ENCODE peak calls at places on chromosomes 3 and 15, in nine cellular contexts. K is stomach, D is gastrocnemius medialis, V is thoracic aorta, Q is cardiac muscle cell, E is pancreas, J is lower lobe of right lung, S is fibroblast of lung, O is suprapubic skin. N is an unnamed sample.

GRCh38 chr3:134087046-134087974 is 57.6 kb upstream of the SLCO2A1 start:
- DNase-seq in K (no peak), D (no peak), V (no peak), Q (peak; percentile 19), E (no peak), J (no peak), S (peak; percentile 36), O (no peak), N (no peak)

GRCh38 chr3:186783731-186784515 is 546 bp downstream of the EIF4A2 start:
- DNase-seq in K (peak; percentile 88), D (peak; percentile 82), V (peak; percentile 49), Q (peak; percentile 82), E (peak; percentile 93), J (peak; percentile 91), S (peak; percentile 59), O (peak; percentile 91), N (peak; percentile 94)

GRCh38 chr3:102225407-102226132 is 209.2 kb upstream of the ZPLD1 start:
- DNase-seq in K (no peak), D (no peak), V (no peak), Q (peak; percentile 89), E (no peak), J (no peak), S (peak; percentile 72), O (no peak), N (no peak)

GRCh38 chr15:45678459-45679178 is 43.8 kb downstream of the SQOR start:
- DNase-seq in K (no peak), D (no peak), V (no peak), Q (no peak), E (no peak), J (no peak), S (no peak), O (no peak), N (no peak)

GRCh38 chr3:52171577-52172261 is 17.5 kb upstream of the POC1A start:
- DNase-seq in K (no peak), D (no peak), V (no peak), Q (peak; percentile 47), E (no peak), J (peak; percentile 22), S (peak; percentile 50), O (peak; percentile 41), N (no peak)

GRCh38 chr3:188491276-188491687 is 337.3 kb downstream of the LPP start:
- DNase-seq in K (no peak), D (no peak), V (no peak), Q (no peak), E (no peak), J (no peak), S (peak; percentile 76), O (no peak), N (no peak)

GRCh38 chr3:171028025-171028778 is 1.7 kb upstream of the SLC2A2 start:
- DNase-seq in K (peak; percentile 43), D (peak; percentile 14), V (no peak), Q (peak; percentile 92), E (no peak), J (peak; percentile 53), S (peak; percentile 98), O (no peak), N (peak; percentile 72)

GRCh38 chr3:79651536-79652065 is 116.2 kb downstream of the ROBO1 start:
- DNase-seq in K (no peak), D (no peak), V (no peak), Q (no peak), E (no peak), J (peak; percentile 35), S (no peak), O (no peak), N (no peak)

GRCh38 chr15:82832601-82833209 is 23.3 kb downstream of the WHAMM start:
- DNase-seq in K (no peak), D (no peak), V (no peak), Q (peak; percentile 77), E (no peak), J (no peak), S (peak; percentile 93), O (no peak), N (no peak)

GRCh38 chr3:42090973-42091731 is at the start of gene TRAK1:
- DNase-seq in K (no peak), D (peak; percentile 53), V (no peak), Q (peak; percentile 88), E (no peak), J (no peak), S (peak; percentile 90), O (no peak), N (no peak)

GRCh38 chr3:53949541-53949940 is 57.9 kb upstream of the SELENOK start:
- DNase-seq in K (no peak), D (no peak), V (no peak), Q (peak; percentile 27), E (no peak), J (no peak), S (no peak), O (no peak), N (no peak)

GRCh38 chr15:68834356-68834755 is 13.7 kb upstream of the ANP32A start:
- DNase-seq in K (no peak), D (no peak), V (no peak), Q (no peak), E (no peak), J (peak; percentile 48), S (no peak), O (no peak), N (no peak)

GRCh38 chr15:37616215-37616614 is 318.2 kb upstream of the TMCO5A start:
- DNase-seq in K (no peak), D (no peak), V (no peak), Q (no peak), E (no peak), J (no peak), S (no peak), O (no peak), N (no peak)

GRCh38 chr15:86087808-86088207 is 8.1 kb downstream of the AGBL1 start:
- DNase-seq in K (no peak), D (no peak), V (no peak), Q (no peak), E (no peak), J (no peak), S (no peak), O (no peak), N (no peak)
- H3K27ac ChIP-seq in K (no peak overlapping the region), D (no peak overlapping the region), V (no peak overlapping the region), Q (no peak overlapping the region), E (no peak overlapping the region), J (no peak overlapping the region), S (no peak overlapping the region), O (no peak overlapping the region), N (no peak overlapping the region)

DNA sequence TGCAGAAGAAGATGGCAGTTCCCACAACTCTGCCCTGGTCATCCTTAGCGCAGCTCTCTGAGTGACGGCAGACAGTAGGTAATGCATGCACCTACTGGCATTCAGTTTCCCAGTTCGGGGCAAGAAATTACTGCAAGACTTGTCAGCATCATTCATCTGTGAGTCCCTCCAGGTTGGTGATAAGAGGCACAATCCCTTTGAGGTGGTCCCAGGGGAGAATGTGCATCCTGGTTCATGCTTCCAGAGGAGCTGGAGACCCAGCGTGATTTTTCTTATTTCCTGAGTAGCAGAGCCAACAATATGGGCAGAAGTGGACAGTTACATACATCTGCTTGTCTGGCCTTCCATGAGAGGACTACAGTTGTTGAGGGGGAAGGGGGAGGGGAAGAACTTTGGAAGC is 235.9 kb upstream of the BHLHE40 start:
- DNase-seq in K (no peak), D (no peak), V (no peak), Q (no peak), E (no peak), J (no peak), S (no peak), O (no peak), N (no peak)
- H3K4me1 ChIP-seq in K (peaks cover 52% of the 10 kb centered on the region), D (peaks cover 23% of the 10 kb centered on the region), V (peaks cover 32% of the 10 kb centered on the region), Q (no peaks in the 10 kb centered on the region), E (peaks cover 19% of the 10 kb centered on the region), J (peaks cover 36% of the 10 kb centered on the region), S (peaks cover 4% of the 10 kb centered on the region), O (peaks cover 47% of the 10 kb centered on the region), N (peaks cover 31% of the 10 kb centered on the region)

DNA sequence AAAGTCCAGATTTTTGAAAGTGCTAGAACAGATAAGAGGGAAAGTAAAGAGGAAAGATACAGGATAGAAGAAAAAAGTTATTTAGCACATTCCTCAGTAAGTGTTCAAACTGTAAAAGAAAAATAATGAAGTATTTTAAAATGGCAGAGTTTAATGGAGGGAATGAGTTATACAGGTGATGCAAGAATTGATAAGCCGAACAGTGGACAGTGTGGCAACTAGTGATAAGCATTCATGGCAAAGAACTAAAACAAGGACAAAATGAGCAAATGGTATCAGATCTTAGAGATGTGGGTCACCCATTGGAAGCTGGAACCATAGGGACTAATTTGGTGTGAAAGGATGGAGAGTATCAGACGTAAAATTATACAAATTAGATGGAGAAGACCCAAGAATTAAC is 622.9 kb upstream of the SGO1 start:
- DNase-seq in K (no peak), D (no peak), V (no peak), Q (no peak), E (no peak), J (no peak), S (no peak), O (no peak), N (no peak)
- H3K9me3 ChIP-seq in K (no peaks in the 10 kb centered on the region), D (no peaks in the 10 kb centered on the region), V (no peaks in the 10 kb centered on the region), Q (no peaks in the 10 kb centered on the region), E (no peaks in the 10 kb centered on the region), J (no peaks in the 10 kb centered on the region), S (no peaks in the 10 kb centered on the region), O (peaks cover 9% of the 10 kb centered on the region), N (no peaks in the 10 kb centered on the region)

GRCh38 chr3:139095803-139096466 is 51.2 kb upstream of the PRR23C start:
- DNase-seq in K (no peak), D (no peak), V (no peak), Q (no peak), E (no peak), J (no peak), S (no peak), O (peak; percentile 15), N (no peak)
- H3K27ac ChIP-seq in K (no peak overlapping the region), D (no peak overlapping the region), V (no peak overlapping the region), Q (no peak overlapping the region), E (no peak overlapping the region), J (no peak overlapping the region), S (no peak overlapping the region), O (no peak overlapping the region), N (no peak overlapping the region)

GRCh38 chr3:12938258-12938711 is 96.9 kb upstream of the RPL32 start:
- DNase-seq in K (no peak), D (no peak), V (peak; percentile 55), Q (peak; percentile 33), E (no peak), J (no peak), S (no peak), O (no peak), N (no peak)
- H3K4me1 ChIP-seq in K (peaks cover 64% of the 10 kb centered on the region), D (peaks cover 59% of the 10 kb centered on the region), V (peaks cover 83% of the 10 kb centered on the region), Q (peaks cover 19% of the 10 kb centered on the region), E (peaks cover 6% of the 10 kb centered on the region), J (peaks cover 38% of the 10 kb centered on the region), S (peaks cover 6% of the 10 kb centered on the region), O (peaks cover 47% of the 10 kb centered on the region), N (peaks cover 23% of the 10 kb centered on the region)

N was measured in upper lobe of right lung.